ENCODE peak calls at places on chromosomes 6 and 20, in five cellular contexts. P is activated T-cell treated with anti-CD3 and anti-CD28 coated beads for 1 hour; V is iris pigment epithelial cell; X is activated CD4-positive, alpha-beta T cell treated with anti-CD3 and anti-CD28 coated beads, Interleukin-2, amount 50 U/mL, for 4 hours; U is stimulated activated naive CD4-positive, alpha-beta T cell. F is an unnamed sample.
A peak's percentile ranks its signal among the peaks of the same experiment; 100 is the strongest.

GRCh38 chr6:33904050-33904827 is 100.4 kb upstream of the MLN start:
- DNase-seq in P (peak; percentile 22), V (no peak), X (peak; percentile 41), U (peak; percentile 82), F (no peak)

GRCh38 chr6:78810146-78810545 is 57.2 kb upstream of the IRAK1BP1 start:
- DNase-seq in P (no peak), V (peak; percentile 56), X (no peak), U (no peak), F (no peak)

GRCh38 chr20:40532103-40532502 is 156.9 kb downstream of the MAFB start:
- DNase-seq in P (no peak), V (peak; percentile 12), X (no peak), U (no peak), F (no peak)

GRCh38 chr6:106820412-106820852 is 154.1 kb downstream of the CD24 start:
- DNase-seq in P (no peak), V (peak; percentile 39), X (no peak), U (no peak), F (no peak)

GRCh38 chr6:125888989-125889656 is 67.4 kb upstream of the HINT3 start:
- DNase-seq in P (no peak), V (peak; percentile 56), X (no peak), U (peak; percentile 17), F (no peak)

GRCh38 chr6:152206072-152206818 is 398.8 kb downstream of the ESR1 start:
- DNase-seq in P (peak; percentile 32), V (peak; percentile 58), X (peak; percentile 43), U (peak; percentile 41), F (no peak)

GRCh38 chr20:3825526-3825925 is 5.2 kb downstream of the AP5S1 start:
- DNase-seq in P (no peak), V (no peak), X (no peak), U (no peak), F (no peak)

GRCh38 chr20:58003525-58003924 is 224.9 kb downstream of the ANKRD60 start:
- DNase-seq in P (no peak), V (no peak), X (no peak), U (no peak), F (no peak)

GRCh38 chr6:54813901-54814300 is 32.7 kb upstream of the FAM83B start:
- DNase-seq in P (no peak), V (peak; percentile 63), X (no peak), U (no peak), F (no peak)

GRCh38 chr6:53929340-53930120 is 134.7 kb downstream of the LRRC1 start:
- DNase-seq in P (no peak), V (no peak), X (no peak), U (no peak), F (no peak)

GRCh38 chr6:26221186-26221585 is 134.0 kb downstream of the HFE start:
- DNase-seq in P (no peak), V (no peak), X (no peak), U (no peak), F (no peak)

GRCh38 chr6:130293800-130294199 is 71.0 kb upstream of the SAMD3 start:
- DNase-seq in P (peak; percentile 9), V (peak; percentile 74), X (peak; percentile 4), U (peak; percentile 47), F (no peak)

GRCh38 chr6:117546674-117547073 is 55.6 kb downstream of the GOPC start:
- DNase-seq in P (no peak), V (no peak), X (no peak), U (no peak), F (no peak)